ENCODE peak calls at places on chromosomes 1 and 21, in five cellular contexts. S is IMR-90, Q is H9, Z is mesenchymal stem cell, D is H1. W is an unnamed sample.

GRCh38 chr1:64536836-64537490 is 67.0 kb downstream of the CACHD1 start:
- DNase-seq in D (no peak), S (no peak), Q (no peak), Z (no peak), W (no peak)

GRCh38 chr1:11753555-11754208 is 8.3 kb upstream of the C1orf167 start:
- DNase-seq in D (no peak), Q (no peak), Z (peak; percentile 26), S (no peak), W (no peak)

GRCh38 chr1:109191377-109191776 is 22.3 kb upstream of the SARS1 start:
- DNase-seq in S (no peak), D (peak; percentile 55), Q (peak; percentile 81), Z (no peak), W (no peak)

GRCh38 chr21:31182231-31183129 is 144.2 kb upstream of the KRTAP19-8 start:
- DNase-seq in S (no peak), Z (no peak), D (no peak), Q (no peak), W (no peak)

GRCh38 chr1:168082008-168082876 is 54.5 kb downstream of the GPR161 start:
- DNase-seq in Z (peak; percentile 73), Q (peak; percentile 90), S (peak; percentile 79), D (peak; percentile 88), W (peak; percentile 62)

GRCh38 chr1:211517006-211517405 is 25.0 kb upstream of the RD3 start:
- DNase-seq in Q (peak; percentile 74), S (no peak), D (no peak), Z (no peak), W (no peak)

GRCh38 chr1:67532452-67533216 is 102.4 kb upstream of the SERBP1 start:
- DNase-seq in D (no peak), S (peak; percentile 91), Z (peak; percentile 81), Q (peak; percentile 62), W (peak; percentile 56)

GRCh38 chr1:187283984-187284383 is 455.2 kb downstream of the PLA2G4A start:
- DNase-seq in Z (no peak), S (no peak), D (no peak), Q (no peak), W (no peak)

GRCh38 chr1:223235091-223235490 is 92.0 kb upstream of the TLR5 start:
- DNase-seq in S (no peak), Q (no peak), D (no peak), Z (no peak), W (no peak)

GRCh38 chr1:203186446-203187305 is at the start of gene CHI3L1:
- DNase-seq in D (no peak), Z (no peak), S (no peak), Q (no peak), W (no peak)

GRCh38 chr1:88961081-88961480 is 31.3 kb downstream of the KYAT3 start:
- DNase-seq in Q (no peak), D (no peak), S (no peak), Z (no peak), W (no peak)

GRCh38 chr1:200238311-200238710 is 171.5 kb downstream of the ZNF281 start:
- DNase-seq in S (no peak), Q (no peak), Z (no peak), D (no peak), W (no peak)

GRCh38 chr1:117673405-117673804 is 67.6 kb downstream of the TENT5C start:
- DNase-seq in D (no peak), Z (peak; percentile 77), S (peak; percentile 90), Q (no peak), W (no peak)

GRCh38 chr1:76491737-76492136 is 375.5 kb upstream of the ST6GALNAC5 start:
- DNase-seq in D (no peak), Z (no peak), S (no peak), Q (no peak), W (no peak)

GRCh38 chr1:243658596-243659105 is 191.4 kb downstream of the AKT3 start:
- DNase-seq in S (no peak), Q (no peak), Z (no peak), D (no peak), W (no peak)

GRCh38 chr1:28516518-28516956 is 10.7 kb downstream of the RCC1 start:
- DNase-seq in Q (no peak), D (no peak), Z (peak; percentile 47), S (no peak), W (no peak)

GRCh38 chr1:225694151-225694603 is 41.3 kb upstream of the ENAH start:
- DNase-seq in Q (no peak), S (peak; percentile 56), D (no peak), Z (peak; percentile 79), W (no peak)

GRCh38 chr1:56578963-56579875 is at the start of gene PLPP3:
- DNase-seq in Z (peak; percentile 95), S (peak; percentile 94), D (peak; percentile 80), Q (peak; percentile 87), W (peak; percentile 85)

GRCh38 chr1:56575865-56576264 is 3.5 kb downstream of the PLPP3 start:
- DNase-seq in D (no peak), Q (no peak), Z (no peak), S (no peak), W (no peak)

GRCh38 chr1:56576880-56577858 is 2.2 kb downstream of the PLPP3 start:
- DNase-seq in Z (peak; percentile 49), D (no peak), S (peak; percentile 40), Q (peak; percentile 38), W (no peak)

GRCh38 chr1:56578664-56578962 is 750 bp downstream of the PLPP3 start:
- DNase-seq in Z (no peak), D (no peak), Q (no peak), S (no peak), W (no peak)

GRCh38 chr1:56577859-56578663 is 1.3 kb downstream of the PLPP3 start:
- DNase-seq in S (peak; percentile 61), D (no peak), Z (peak; percentile 69), Q (peak; percentile 51), W (no peak)
- H3K18ac ChIP-seq in S (peak overlapping the region; percentile 34), D (peak overlapping the region; percentile 26), Z (peak overlapping the region; percentile 80), Q (no peak overlapping the region), W (peak overlapping the region; percentile 99)

GRCh38 chr1:17235135-17235880 is 13.6 kb upstream of the PADI3 start:
- DNase-seq in S (no peak), D (no peak), Q (no peak), Z (no peak), W (no peak)
- H2AFZ ChIP-seq in S (peak overlapping the region; percentile 47), D (no peak overlapping the region), Q (no peak overlapping the region), Z (no peak overlapping the region), W (no peak overlapping the region)

GRCh38 chr1:224433671-224434446 is 738 bp downstream of the WDR26 start:
- DNase-seq in Q (peak; percentile 42), S (no peak), D (peak; percentile 59), Z (peak; percentile 57), W (peak; percentile 38)

GRCh38 chr1:224433041-224433670 is 1.4 kb downstream of the WDR26 start:
- DNase-seq in D (no peak), S (no peak), Q (no peak), Z (peak; percentile 52), W (peak; percentile 18)

GRCh38 chr1:224435318-224435763 is 744 bp upstream of the WDR26 start:
- DNase-seq in Z (peak; percentile 70), D (peak; percentile 52), Q (peak; percentile 30), S (peak; percentile 95), W (no peak)

GRCh38 chr1:224435999-224436398 is 1.4 kb upstream of the WDR26 start:
- DNase-seq in D (no peak), Z (no peak), S (no peak), Q (no peak), W (no peak)

GRCh38 chr1:224434447-224435317 is at the start of gene WDR26:
- DNase-seq in S (peak; percentile 80), Q (peak; percentile 89), Z (peak; percentile 91), D (peak; percentile 84), W (peak; percentile 77)
- H3K4ac ChIP-seq in S (peak within 1 kb of the TSS; percentile 99), Q (no peak within 1 kb of the TSS), Z (peak within 1 kb of the TSS; percentile 86), D (no peak within 1 kb of the TSS), W (peak within 1 kb of the TSS; percentile 40)

GRCh38 chr1:41662656-41663437 is 178.4 kb upstream of the EDN2 start:
- DNase-seq in S (peak; percentile 84), Q (peak; percentile 45), D (peak; percentile 62), Z (peak; percentile 87), W (peak; percentile 62)
- H3K18ac ChIP-seq in S (no peak overlapping the region), Q (no peak overlapping the region), D (no peak overlapping the region), Z (peak overlapping the region; percentile 33), W (peak overlapping the region; percentile 9)

GRCh38 chr1:82538876-82539275 is 738.1 kb downstream of the ADGRL2 start:
- DNase-seq in Z (peak; percentile 47), D (no peak), Q (no peak), S (peak; percentile 11), W (no peak)

GRCh38 chr1:82540006-82540405 is 739.3 kb downstream of the ADGRL2 start:
- DNase-seq in D (no peak), Z (no peak), S (no peak), Q (no peak), W (no peak)

GRCh38 chr1:82542766-82543165 is 742.0 kb downstream of the ADGRL2 start:
- DNase-seq in D (no peak), S (no peak), Z (no peak), Q (no peak), W (no peak)

DNA sequence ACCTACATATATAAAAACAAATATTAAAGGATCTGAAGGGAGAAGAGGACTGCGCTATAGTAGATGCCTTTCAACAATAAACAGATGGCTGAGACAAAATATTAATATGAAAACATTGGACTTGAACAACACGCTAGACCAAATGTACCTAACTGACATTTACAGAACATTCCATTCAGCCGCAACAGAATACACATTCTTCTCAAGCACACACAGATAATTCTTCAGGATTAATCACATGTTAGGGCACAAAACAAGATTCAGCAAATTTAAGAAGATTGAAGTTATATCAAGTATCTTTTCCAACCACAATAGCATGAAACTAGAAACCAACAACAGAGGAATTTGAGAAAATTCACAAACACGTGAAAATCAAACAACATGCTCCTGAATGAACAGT is 741.4 kb downstream of the ADGRL2 start:
- DNase-seq in D (no peak), Z (no peak), S (no peak), Q (no peak), W (no peak)
- H2AFZ ChIP-seq in D (no peak overlapping the region), Z (no peak overlapping the region), S (no peak overlapping the region), Q (no peak overlapping the region), W (no peak overlapping the region)

DNA sequence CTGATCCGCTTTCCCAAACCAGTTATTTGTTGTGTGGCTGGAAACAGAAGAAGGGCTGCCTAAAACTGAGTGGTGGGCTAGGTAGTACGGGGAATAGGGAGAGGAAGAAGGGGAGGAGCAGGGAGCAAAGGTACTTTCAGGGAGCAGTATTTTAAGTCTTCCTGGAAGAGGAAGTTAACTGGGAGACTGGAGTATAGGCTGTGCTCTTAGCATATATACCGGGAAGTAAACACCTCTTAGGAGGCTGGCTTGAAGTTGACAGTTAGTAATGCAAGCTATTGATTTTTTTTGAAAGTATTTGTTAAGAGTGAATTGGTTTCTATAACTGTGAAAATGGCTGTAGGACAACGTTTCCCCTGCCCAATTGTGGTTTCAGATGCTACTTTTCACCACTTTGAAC is 38.5 kb downstream of the UCK2 start:
- DNase-seq in D (no peak), S (no peak), Z (no peak), Q (no peak), W (no peak)
- H3K4ac ChIP-seq in D (no peak overlapping the region), S (no peak overlapping the region), Z (no peak overlapping the region), Q (no peak overlapping the region), W (no peak overlapping the region)

GRCh38 chr1:147670319-147671003 is at the start of gene ACP6:
- DNase-seq in S (peak; percentile 94), Z (peak; percentile 96), Q (peak; percentile 98), D (peak; percentile 93), W (peak; percentile 87)
- H3K18ac ChIP-seq in S (peak within 1 kb of the TSS; percentile 48), Z (peak within 1 kb of the TSS; percentile 84), Q (peak within 1 kb of the TSS; percentile 68), D (peak within 1 kb of the TSS; percentile 93), W (peak within 1 kb of the TSS; percentile 96)

GRCh38 chr21:44454747-44455523 is at the start of gene LRRC3:
- DNase-seq in Q (peak; percentile 99), S (peak; percentile 30), D (peak; percentile 92), Z (peak; percentile 85), W (peak; percentile 94)
- H2AFZ ChIP-seq in Q (no peak within 1 kb of the TSS), S (peak within 1 kb of the TSS; percentile 58), D (peak within 1 kb of the TSS; percentile 96), Z (peak within 1 kb of the TSS; percentile 58), W (peak within 1 kb of the TSS; percentile 94)

W was measured in neuronal stem cell.